ENCODE peak calls at places on chromosomes 3 and 15, in ten cellular contexts. E, S, X, P, R, Q, M, F, D and Y are unnamed samples.
A peak's percentile ranks its signal among the peaks of the same experiment; 100 is the strongest.

GRCh38 chr3:9247361-9248231 is 1.9 kb downstream of the SRGAP3 start:
- DNase-seq in E (no peak), S (peak; percentile 14), X (no peak), P (no peak), R (no peak), Q (no peak), M (peak; percentile 18), F (no peak), D (no peak), Y (no peak)

GRCh38 chr15:94266000-94266399 is 34.6 kb downstream of the MCTP2 start:
- DNase-seq in E (no peak), S (no peak), X (no peak), P (no peak), R (no peak), Q (no peak), M (no peak), F (no peak), D (no peak), Y (no peak)

GRCh38 chr15:65372787-65373067 is 5.1 kb downstream of the IGDCC3 start:
- DNase-seq in E (no peak), S (no peak), X (no peak), P (no peak), R (no peak), Q (peak; percentile 61), M (no peak), F (no peak), D (no peak), Y (no peak)

GRCh38 chr3:60445416-60445815 is 805.8 kb downstream of the FHIT start:
- DNase-seq in E (no peak), S (no peak), X (no peak), P (no peak), R (no peak), Q (no peak), M (no peak), F (no peak), D (no peak), Y (no peak)

GRCh38 chr15:92029767-92030166 is 176.3 kb downstream of the SLCO3A1 start:
- DNase-seq in E (no peak), S (no peak), X (no peak), P (no peak), R (no peak), Q (no peak), M (no peak), F (no peak), D (no peak), Y (no peak)

GRCh38 chr3:10744098-10744465 is 71.9 kb upstream of the SLC6A11 start:
- DNase-seq in E (peak; percentile 31), S (peak; percentile 1), X (no peak), P (no peak), R (no peak), Q (no peak), M (peak; percentile 22), F (peak; percentile 40), D (peak; percentile 25), Y (no peak)

GRCh38 chr3:46314517-46314916 is 39.4 kb upstream of the CCR2 start:
- DNase-seq in E (peak; percentile 15), S (no peak), X (no peak), P (no peak), R (no peak), Q (no peak), M (no peak), F (peak; percentile 42), D (no peak), Y (peak; percentile 41)

GRCh38 chr15:76994001-76994400 is 925 bp upstream of the PSTPIP1 start:
- DNase-seq in E (peak; percentile 58), S (no peak), X (peak; percentile 69), P (no peak), R (no peak), Q (no peak), M (no peak), F (no peak), D (no peak), Y (no peak)

GRCh38 chr3:144821583-144821982 is 850.0 kb downstream of the DIPK2A start:
- DNase-seq in E (no peak), S (no peak), X (no peak), P (no peak), R (no peak), Q (no peak), M (no peak), F (no peak), D (no peak), Y (no peak)

GRCh38 chr3:14773691-14774128 is 45.1 kb upstream of the FGD5 start:
- DNase-seq in E (no peak), S (no peak), X (peak; percentile 48), P (no peak), R (no peak), Q (no peak), M (no peak), F (no peak), D (no peak), Y (no peak)

GRCh38 chr3:186487819-186488218 is 56.4 kb downstream of the CRYGS start:
- DNase-seq in E (no peak), S (no peak), X (no peak), P (no peak), R (no peak), Q (no peak), M (peak; percentile 16), F (no peak), D (no peak), Y (no peak)

GRCh38 chr3:138923531-138923994 is 23.4 kb downstream of the FOXL2 start:
- DNase-seq in E (peak; percentile 90), S (peak; percentile 79), X (peak; percentile 85), P (no peak), R (peak; percentile 37), Q (peak; percentile 84), M (peak; percentile 70), F (peak; percentile 77), D (peak; percentile 80), Y (peak; percentile 82)

GRCh38 chr3:47850803-47851417 is 48.0 kb downstream of the DHX30 start:
- DNase-seq in E (no peak), S (no peak), X (no peak), P (no peak), R (no peak), Q (no peak), M (no peak), F (no peak), D (no peak), Y (no peak)

GRCh38 chr3:181484026-181484425 is 227.7 kb upstream of the SOX2 start:
- DNase-seq in E (no peak), S (no peak), X (no peak), P (no peak), R (no peak), Q (no peak), M (no peak), F (no peak), D (no peak), Y (no peak)